ENCODE peak calls at places on chromosomes 6 and 20, in seven cellular contexts. One of them, this sample, is unnamed.

GRCh38 chr6:166957087-166957804 is 896 bp upstream of the RNASET2 start:
- DNase-seq in GM12878: no peak
- DNase-seq in HCT116: no peak
- DNase-seq in K562: peak; percentile 47
- DNase-seq in HepG2: peak; percentile 87
- DNase-seq in SK-N-SH: peak; percentile 56
- DNase-seq in H1: no peak
- DNase-seq in this sample: peak; percentile 15

GRCh38 chr6:117837268-117837667 is 69.8 kb upstream of the SLC35F1 start:
- DNase-seq in H1: no peak
- DNase-seq in GM12878: no peak
- DNase-seq in K562: no peak
- DNase-seq in SK-N-SH: no peak
- DNase-seq in HCT116: no peak
- DNase-seq in HepG2: no peak
- DNase-seq in this sample: no peak

GRCh38 chr20:48564997-48565396 is 262.8 kb downstream of the PREX1 start:
- DNase-seq in HCT116: peak; percentile 7
- DNase-seq in K562: peak; percentile 43
- DNase-seq in GM12878: no peak
- DNase-seq in HepG2: no peak
- DNase-seq in SK-N-SH: no peak
- DNase-seq in H1: no peak
- DNase-seq in this sample: peak; percentile 16

GRCh38 chr6:1479601-1480236 is 90.3 kb downstream of the FOXF2 start:
- DNase-seq in H1: no peak
- DNase-seq in HCT116: no peak
- DNase-seq in HepG2: no peak
- DNase-seq in K562: no peak
- DNase-seq in GM12878: no peak
- DNase-seq in SK-N-SH: no peak
- DNase-seq in this sample: no peak

GRCh38 chr6:42193491-42193894 is 1.3 kb downstream of the GUCA1B start:
- DNase-seq in K562: peak; percentile 51
- DNase-seq in HepG2: no peak
- DNase-seq in H1: no peak
- DNase-seq in HCT116: no peak
- DNase-seq in SK-N-SH: no peak
- DNase-seq in GM12878: no peak
- DNase-seq in this sample: no peak

GRCh38 chr6:41581381-41581991 is 35.3 kb downstream of the FOXP4 start:
- DNase-seq in K562: no peak
- DNase-seq in SK-N-SH: peak; percentile 63
- DNase-seq in HCT116: peak; percentile 33
- DNase-seq in H1: no peak
- DNase-seq in GM12878: no peak
- DNase-seq in HepG2: no peak
- DNase-seq in this sample: no peak

GRCh38 chr20:46148313-46149213 is 30.4 kb downstream of the CD40 start:
- DNase-seq in K562: no peak
- DNase-seq in HCT116: no peak
- DNase-seq in HepG2: no peak
- DNase-seq in GM12878: no peak
- DNase-seq in SK-N-SH: peak; percentile 66
- DNase-seq in H1: no peak
- DNase-seq in this sample: no peak

GRCh38 chr6:137297887-137298286 is 78.7 kb upstream of the IFNGR1 start:
- DNase-seq in K562: no peak
- DNase-seq in HepG2: no peak
- DNase-seq in HCT116: no peak
- DNase-seq in GM12878: no peak
- DNase-seq in H1: peak; percentile 82
- DNase-seq in SK-N-SH: no peak
- DNase-seq in this sample: no peak

GRCh38 chr20:46221271-46221670 is 87.0 kb downstream of the CDH22 start:
- DNase-seq in HepG2: no peak
- DNase-seq in K562: no peak
- DNase-seq in GM12878: no peak
- DNase-seq in SK-N-SH: no peak
- DNase-seq in HCT116: no peak
- DNase-seq in H1: no peak
- DNase-seq in this sample: no peak

GRCh38 chr6:87718662-87719433 is 16.8 kb upstream of the AKIRIN2 start:
- DNase-seq in K562: no peak
- DNase-seq in SK-N-SH: no peak
- DNase-seq in H1: no peak
- DNase-seq in GM12878: no peak
- DNase-seq in HCT116: no peak
- DNase-seq in HepG2: no peak
- DNase-seq in this sample: peak; percentile 50

GRCh38 chr6:83083476-83083875 is 16.0 kb downstream of the DOP1A start:
- DNase-seq in SK-N-SH: no peak
- DNase-seq in K562: no peak
- DNase-seq in H1: no peak
- DNase-seq in GM12878: no peak
- DNase-seq in HepG2: no peak
- DNase-seq in HCT116: no peak
- DNase-seq in this sample: no peak

GRCh38 chr6:70299456-70299855 is 3.4 kb downstream of the COL9A1 start:
- DNase-seq in HepG2: no peak
- DNase-seq in K562: no peak
- DNase-seq in H1: no peak
- DNase-seq in SK-N-SH: no peak
- DNase-seq in GM12878: no peak
- DNase-seq in HCT116: no peak
- DNase-seq in this sample: peak; percentile 48

GRCh38 chr6:164897523-164898094 is 411.8 kb downstream of the C6orf118 start:
- DNase-seq in SK-N-SH: no peak
- DNase-seq in HCT116: no peak
- DNase-seq in GM12878: no peak
- DNase-seq in H1: peak; percentile 5
- DNase-seq in K562: no peak
- DNase-seq in HepG2: no peak
- DNase-seq in this sample: no peak

GRCh38 chr6:117306227-117306784 is 40.9 kb downstream of the VGLL2 start:
- DNase-seq in K562: no peak
- DNase-seq in GM12878: no peak
- DNase-seq in HCT116: no peak
- DNase-seq in H1: no peak
- DNase-seq in HepG2: no peak
- DNase-seq in SK-N-SH: no peak
- DNase-seq in this sample: no peak

GRCh38 chr6:5158191-5158590 is 73.0 kb downstream of the PPP1R3G start:
- DNase-seq in SK-N-SH: no peak
- DNase-seq in K562: no peak
- DNase-seq in HCT116: no peak
- DNase-seq in HepG2: no peak
- DNase-seq in H1: no peak
- DNase-seq in GM12878: no peak
- DNase-seq in this sample: no peak

GRCh38 chr6:85460951-85461805 is 11.3 kb downstream of the NT5E start:
- DNase-seq in GM12878: peak; percentile 85
- DNase-seq in K562: no peak
- DNase-seq in HCT116: no peak
- DNase-seq in SK-N-SH: no peak
- DNase-seq in HepG2: peak; percentile 45
- DNase-seq in H1: no peak
- DNase-seq in this sample: no peak

GRCh38 chr20:10539818-10540553 is 104.9 kb downstream of the SLX4IP start:
- DNase-seq in GM12878: no peak
- DNase-seq in SK-N-SH: no peak
- DNase-seq in H1: no peak
- DNase-seq in HepG2: no peak
- DNase-seq in K562: no peak
- DNase-seq in HCT116: no peak
- DNase-seq in this sample: no peak

GRCh38 chr20:46512943-46513844 is at the start of gene ZNF334:
- DNase-seq in HCT116: no peak
- DNase-seq in GM12878: no peak
- DNase-seq in H1: peak; percentile 62
- DNase-seq in HepG2: peak; percentile 69
- DNase-seq in SK-N-SH: peak; percentile 94
- DNase-seq in K562: peak; percentile 52
- DNase-seq in this sample: no peak

GRCh38 chr20:20143165-20143564 is 90.8 kb downstream of the CFAP61 start:
- DNase-seq in SK-N-SH: no peak
- DNase-seq in GM12878: no peak
- DNase-seq in HepG2: no peak
- DNase-seq in H1: no peak
- DNase-seq in HCT116: no peak
- DNase-seq in K562: no peak
- DNase-seq in this sample: no peak

GRCh38 chr6:150065083-150065482 is 3.8 kb downstream of the ULBP3 start:
- DNase-seq in GM12878: no peak
- DNase-seq in H1: no peak
- DNase-seq in HCT116: no peak
- DNase-seq in SK-N-SH: no peak
- DNase-seq in HepG2: no peak
- DNase-seq in K562: no peak
- DNase-seq in this sample: no peak

GRCh38 chr20:59800309-59800708 is 133.1 kb downstream of the SYCP2 start:
- DNase-seq in GM12878: no peak
- DNase-seq in H1: no peak
- DNase-seq in K562: no peak
- DNase-seq in HCT116: no peak
- DNase-seq in HepG2: no peak
- DNase-seq in SK-N-SH: peak; percentile 10
- DNase-seq in this sample: no peak

GRCh38 chr6:137414599-137414998 is 79.6 kb downstream of the OLIG3 start:
- DNase-seq in HepG2: no peak
- DNase-seq in K562: no peak
- DNase-seq in H1: no peak
- DNase-seq in HCT116: no peak
- DNase-seq in SK-N-SH: no peak
- DNase-seq in GM12878: no peak
- DNase-seq in this sample: no peak

GRCh38 chr6:45611502-45611901 is 233.8 kb upstream of the SUPT3H start:
- DNase-seq in HCT116: no peak
- DNase-seq in H1: no peak
- DNase-seq in K562: no peak
- DNase-seq in SK-N-SH: no peak
- DNase-seq in HepG2: no peak
- DNase-seq in GM12878: no peak
- DNase-seq in this sample: no peak

DNA sequence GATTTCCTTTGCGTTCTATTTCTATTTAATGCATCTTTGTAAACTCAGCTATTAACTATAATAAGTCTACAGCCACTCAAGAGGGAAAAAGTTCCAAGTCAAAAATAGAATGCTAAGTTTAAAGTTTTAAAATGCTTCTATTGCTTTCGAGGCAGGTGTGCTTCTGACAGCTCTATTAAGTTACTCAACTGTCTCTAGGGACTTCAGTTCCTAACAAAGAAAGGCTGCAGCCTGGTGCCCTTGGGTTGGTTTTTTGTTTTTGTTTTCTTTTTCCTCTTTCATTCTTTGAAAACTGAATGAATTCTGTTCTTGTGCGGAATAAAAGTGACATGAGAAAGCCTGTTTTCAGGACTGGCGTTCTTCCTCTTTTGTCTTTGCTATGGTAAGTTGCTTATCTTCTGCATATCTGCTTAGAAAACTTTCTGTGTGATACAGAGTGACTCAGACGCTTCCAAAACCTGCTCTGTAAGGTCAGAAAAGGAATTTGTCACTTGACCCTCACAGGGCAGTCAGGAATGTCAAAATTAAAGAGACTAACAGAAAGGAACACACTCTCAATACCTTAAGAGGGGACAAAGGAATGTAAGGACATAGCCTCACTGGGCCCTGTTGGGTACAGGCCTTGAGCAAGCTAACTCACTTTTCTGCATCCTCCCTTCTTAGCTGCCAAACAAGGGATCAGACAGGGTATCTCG is 56.1 kb upstream of the NHSL1 start:
- DNase-seq in GM12878: peak; percentile 8
- DNase-seq in HepG2: peak; percentile 79
- DNase-seq in HCT116: no peak
- DNase-seq in SK-N-SH: no peak
- DNase-seq in H1: peak; percentile 38
- DNase-seq in K562: no peak
- DNase-seq in this sample: no peak
- TF ChIP-seq JUND in GM12878: no peak
- TF ChIP-seq JUND in HepG2: no peak
- TF ChIP-seq JUND in HCT116: peak; percentile 24
- TF ChIP-seq JUND in SK-N-SH: no peak
- TF ChIP-seq JUND in H1: peak; percentile 74
- TF ChIP-seq JUND in K562: no peak
- TF ChIP-seq JUND in this sample: no peak

GRCh38 chr6:148657053-148657452 is 89.8 kb upstream of the UST start:
- DNase-seq in GM12878: no peak
- DNase-seq in HCT116: no peak
- DNase-seq in H1: no peak
- DNase-seq in SK-N-SH: no peak
- DNase-seq in HepG2: no peak
- DNase-seq in K562: no peak
- DNase-seq in this sample: no peak
- TF ChIP-seq JUND in GM12878: no peak
- TF ChIP-seq JUND in HCT116: no peak
- TF ChIP-seq JUND in H1: no peak
- TF ChIP-seq JUND in SK-N-SH: no peak
- TF ChIP-seq JUND in HepG2: no peak
- TF ChIP-seq JUND in K562: no peak
- TF ChIP-seq JUND in this sample: no peak

GRCh38 chr20:44650777-44651493 is 564 bp downstream of the ADA start:
- DNase-seq in H1: no peak
- DNase-seq in HCT116: no peak
- DNase-seq in GM12878: no peak
- DNase-seq in HepG2: no peak
- DNase-seq in K562: no peak
- DNase-seq in SK-N-SH: no peak
- DNase-seq in this sample: no peak
- TF ChIP-seq JUND in H1: no peak
- TF ChIP-seq JUND in HCT116: no peak
- TF ChIP-seq JUND in GM12878: no peak
- TF ChIP-seq JUND in HepG2: no peak
- TF ChIP-seq JUND in K562: no peak
- TF ChIP-seq JUND in SK-N-SH: no peak
- TF ChIP-seq JUND in this sample: no peak

GRCh38 chr6:6978731-6979130 is 129.0 kb upstream of the RREB1 start:
- DNase-seq in H1: no peak
- DNase-seq in K562: no peak
- DNase-seq in SK-N-SH: no peak
- DNase-seq in HepG2: no peak
- DNase-seq in HCT116: no peak
- DNase-seq in GM12878: no peak
- DNase-seq in this sample: no peak

GRCh38 chr6:6972456-6972855 is 135.3 kb upstream of the RREB1 start:
- DNase-seq in HCT116: no peak
- DNase-seq in GM12878: no peak
- DNase-seq in H1: no peak
- DNase-seq in SK-N-SH: no peak
- DNase-seq in HepG2: no peak
- DNase-seq in K562: peak; percentile 73
- DNase-seq in this sample: no peak

GRCh38 chr6:6973721-6974120 is 134.0 kb upstream of the RREB1 start:
- DNase-seq in HepG2: no peak
- DNase-seq in SK-N-SH: no peak
- DNase-seq in H1: no peak
- DNase-seq in GM12878: no peak
- DNase-seq in K562: no peak
- DNase-seq in HCT116: no peak
- DNase-seq in this sample: no peak

GRCh38 chr6:6976193-6976592 is 131.6 kb upstream of the RREB1 start:
- DNase-seq in HepG2: no peak
- DNase-seq in HCT116: no peak
- DNase-seq in K562: no peak
- DNase-seq in H1: no peak
- DNase-seq in SK-N-SH: no peak
- DNase-seq in GM12878: no peak
- DNase-seq in this sample: no peak

GRCh38 chr6:6975395-6976111 is 132.2 kb upstream of the RREB1 start:
- DNase-seq in HCT116: no peak
- DNase-seq in H1: no peak
- DNase-seq in HepG2: no peak
- DNase-seq in K562: no peak
- DNase-seq in SK-N-SH: no peak
- DNase-seq in GM12878: no peak
- DNase-seq in this sample: no peak
- TF ChIP-seq JUND in HCT116: no peak
- TF ChIP-seq JUND in H1: no peak
- TF ChIP-seq JUND in HepG2: no peak
- TF ChIP-seq JUND in K562: no peak
- TF ChIP-seq JUND in SK-N-SH: no peak
- TF ChIP-seq JUND in GM12878: no peak
- TF ChIP-seq JUND in this sample: no peak